ENCODE peak calls at places on chromosome 4, in ten cellular contexts. H, G, M, C, T, Y, D, J, S and L are unnamed samples.
A peak's percentile ranks its signal among the peaks of the same experiment; 100 is the strongest.

GRCh38 chr4:138751290-138751689 is 264.3 kb upstream of the NOCT start:
- DNase-seq in M (no peak), J (peak; percentile 14), T (no peak), G (no peak), C (no peak), D (no peak), S (no peak), H (no peak), Y (no peak), L (no peak)

GRCh38 chr4:81635128-81635527 is 163.4 kb upstream of the RASGEF1B start:
- DNase-seq in J (no peak), G (no peak), D (no peak), M (no peak), Y (peak; percentile 59), C (no peak), T (no peak), H (no peak), S (no peak), L (no peak)

GRCh38 chr4:112203593-112203992 is 28.0 kb upstream of the AP1AR start:
- DNase-seq in G (no peak), T (no peak), Y (no peak), D (no peak), M (no peak), J (no peak), C (no peak), H (no peak), S (no peak), L (no peak)

GRCh38 chr4:150579591-150580234 is 2.2 kb upstream of the MAB21L2 start:
- DNase-seq in J (peak; percentile 51), T (no peak), Y (no peak), H (peak; percentile 55), S (peak; percentile 20), D (no peak), M (peak; percentile 65), G (no peak), C (no peak), L (no peak)

GRCh38 chr4:75036046-75036445 is 103.1 kb downstream of the PARM1 start:
- DNase-seq in C (no peak), S (no peak), T (no peak), H (no peak), Y (no peak), J (no peak), D (peak; percentile 67), M (no peak), G (no peak), L (peak; percentile 53)

GRCh38 chr4:7539659-7540058 is 104.9 kb upstream of the PSAPL1 start:
- DNase-seq in M (peak; percentile 68), S (peak; percentile 31), H (peak; percentile 83), J (no peak), Y (peak; percentile 31), G (no peak), C (no peak), T (peak; percentile 12), D (peak; percentile 4), L (no peak)

GRCh38 chr4:128228778-128229457 is 58.7 kb downstream of the PGRMC2 start:
- DNase-seq in J (peak; percentile 59), G (peak; percentile 31), Y (peak; percentile 79), D (no peak), T (no peak), S (no peak), H (no peak), C (no peak), M (no peak), L (no peak)

GRCh38 chr4:15920723-15921591 is 17.6 kb downstream of the FGFBP1 start:
- DNase-seq in Y (no peak), J (peak; percentile 97), T (no peak), G (no peak), S (no peak), M (no peak), D (no peak), C (peak; percentile 98), H (no peak), L (no peak)

GRCh38 chr4:20847124-20847747 is 147.0 kb downstream of the PACRGL start:
- DNase-seq in M (no peak), S (no peak), Y (no peak), G (no peak), H (no peak), D (no peak), T (no peak), J (no peak), C (peak; percentile 46), L (no peak)

GRCh38 chr4:67332627-67333026 is 212.7 kb downstream of the CENPC start:
- DNase-seq in M (peak; percentile 3), S (no peak), C (peak; percentile 7), T (no peak), D (no peak), G (no peak), Y (no peak), J (no peak), H (peak; percentile 47), L (no peak)

GRCh38 chr4:56468097-56468422 is 643 bp downstream of the SRP72 start:
- DNase-seq in S (no peak), J (no peak), M (peak; percentile 19), H (peak; percentile 55), T (no peak), C (no peak), Y (peak; percentile 83), D (no peak), G (no peak), L (no peak)